ENCODE peak calls at places on chromosomes 11 and 22, in six cellular contexts. D, Z, M, R, W and U are unnamed samples.

GRCh38 chr11:62788991-62789390 is 1.8 kb downstream of the TMEM179B start:
- DNase-seq in W (no peak), D (no peak), Z (no peak), R (no peak), M (no peak), U (no peak)

GRCh38 chr11:61896665-61897386 is 5.5 kb upstream of the FADS3 start:
- DNase-seq in M (no peak), D (no peak), Z (no peak), W (no peak), R (no peak), U (no peak)

GRCh38 chr11:72048718-72049460 is 31.5 kb downstream of the NUMA1 start:
- DNase-seq in Z (no peak), W (no peak), D (no peak), R (no peak), M (no peak), U (no peak)

GRCh38 chr11:128389461-128389976 is 197.8 kb downstream of the ETS1 start:
- DNase-seq in M (no peak), W (no peak), Z (no peak), D (no peak), R (no peak), U (no peak)

GRCh38 chr22:23098718-23099524 is 28.6 kb downstream of the GNAZ start:
- DNase-seq in D (no peak), M (no peak), R (no peak), W (no peak), Z (no peak), U (no peak)

GRCh38 chr11:76598426-76598839 is 72.1 kb downstream of the LRRC32 start:
- DNase-seq in Z (no peak), M (no peak), W (no peak), R (no peak), D (no peak), U (no peak)

GRCh38 chr11:30015725-30016449 is 943 bp downstream of the KCNA4 start:
- DNase-seq in D (no peak), Z (no peak), M (no peak), R (no peak), W (no peak), U (no peak)

GRCh38 chr11:134762248-134763029 is 350.4 kb upstream of the B3GAT1 start:
- DNase-seq in R (no peak), W (no peak), Z (peak; percentile 8), D (no peak), M (no peak), U (no peak)

GRCh38 chr11:58640386-58641023 is 18.0 kb downstream of the CNTF start:
- DNase-seq in Z (no peak), D (no peak), W (no peak), R (no peak), M (no peak), U (no peak)

GRCh38 chr11:82732734-82733443 is 775 bp downstream of the FAM181B start:
- DNase-seq in D (no peak), W (no peak), Z (peak; percentile 48), M (no peak), R (no peak), U (no peak)

GRCh38 chr11:114196994-114197702 is 99.1 kb upstream of the NNMT start:
- DNase-seq in M (no peak), Z (no peak), W (no peak), D (no peak), R (no peak), U (no peak)

GRCh38 chr11:79081441-79082124 is 359.2 kb downstream of the TENM4 start:
- DNase-seq in W (no peak), D (no peak), Z (no peak), M (no peak), R (no peak), U (no peak)

GRCh38 chr11:58561394-58562102 is 14.1 kb downstream of the LPXN start:
- DNase-seq in M (no peak), R (no peak), Z (no peak), D (no peak), W (no peak), U (no peak)

GRCh38 chr11:50333861-50334260 is 301.2 kb downstream of the OR4C45 start:
- DNase-seq in Z (no peak), D (no peak), W (no peak), R (no peak), M (no peak), U (no peak)

GRCh38 chr22:19845369-19845722 is 9.3 kb downstream of the GNB1L start:
- DNase-seq in M (no peak), D (no peak), R (no peak), W (no peak), Z (no peak), U (no peak)

GRCh38 chr11:41497974-41498373 is 38.5 kb upstream of the LRRC4C start:
- DNase-seq in M (no peak), Z (no peak), R (no peak), W (no peak), D (no peak), U (no peak)

GRCh38 chr11:75513250-75513649 is 12.5 kb downstream of the GDPD5 start:
- DNase-seq in Z (no peak), W (no peak), M (no peak), D (no peak), R (no peak), U (no peak)

GRCh38 chr11:45982656-45983470 is 60.4 kb downstream of the LARGE2 start:
- DNase-seq in D (no peak), Z (peak; percentile 63), M (no peak), W (no peak), R (peak; percentile 62), U (no peak)

GRCh38 chr11:33970984-33971466 is 79.1 kb upstream of the LMO2 start:
- DNase-seq in D (no peak), W (no peak), M (peak; percentile 10), Z (peak; percentile 53), R (no peak), U (no peak)

GRCh38 chr11:110366234-110366633 is 63.5 kb upstream of the FDX1 start:
- DNase-seq in W (no peak), R (no peak), Z (peak; percentile 5), M (no peak), D (no peak), U (peak; percentile 21)

GRCh38 chr22:36277482-36278291 is 24.8 kb downstream of the APOL1 start:
- DNase-seq in M (peak; percentile 62), Z (no peak), D (peak; percentile 39), R (no peak), W (peak; percentile 63), U (no peak)